ENCODE peak calls at places on chromosomes 12 and 14, in ten cellular contexts. J is AG04450; L is epithelial cell of proximal tubule; H is CD4-positive, alpha-beta T cell; K is fibroblast of pulmonary artery; F is endodermal cell; Y is HFFc6; X is bronchial epithelial cell; M is endothelial cell of umbilical vein; N is GM20000. Q is an unnamed sample.

GRCh38 chr14:32307881-32308582 is 21.1 kb upstream of the AKAP6 start:
- DNase-seq in F (no peak), Y (no peak), H (no peak), J (no peak), N (no peak), M (peak), L (no peak), X (peak), K (no peak), Q (no peak)

GRCh38 chr14:78697341-78697740 is 527.2 kb downstream of the NRXN3 start:
- DNase-seq in J (no peak), Y (peak), X (peak), H (no peak), K (peak), L (peak), M (peak), N (peak), F (no peak), Q (no peak)

GRCh38 chr14:99792551-99793212 is 531 bp upstream of the EML1 start:
- DNase-seq in X (peak), L (no peak), N (no peak), K (peak), M (peak), F (peak), J (no peak), H (no peak), Y (no peak), Q (no peak)

GRCh38 chr14:32426028-32426427 is 96.9 kb downstream of the AKAP6 start:
- DNase-seq in Y (no peak), N (no peak), L (no peak), K (no peak), F (no peak), M (no peak), X (no peak), J (no peak), H (no peak), Q (no peak)

GRCh38 chr12:132986885-132987225 is 688 bp downstream of the ZNF26 start:
- DNase-seq in Y (no peak), H (no peak), K (peak), X (peak), L (no peak), N (no peak), J (no peak), M (no peak), F (no peak), Q (no peak)

GRCh38 chr14:61404637-61405036 is 83.3 kb downstream of the PRKCH start:
- DNase-seq in K (no peak), M (no peak), L (no peak), N (no peak), F (no peak), J (no peak), H (no peak), X (no peak), Y (no peak), Q (no peak)

GRCh38 chr12:113297214-113297587 is 37.7 kb downstream of the SLC8B1 start:
- DNase-seq in Y (no peak), F (no peak), M (no peak), N (no peak), X (no peak), K (no peak), J (no peak), L (no peak), H (no peak), Q (no peak)

GRCh38 chr12:69059465-69060457 is 126.8 kb upstream of the CPM start:
- DNase-seq in H (no peak), N (no peak), K (peak), F (no peak), J (peak), L (no peak), M (peak), X (peak), Y (peak), Q (no peak)

GRCh38 chr14:59511916-59512530 is 27.7 kb downstream of the JKAMP start:
- DNase-seq in X (peak), L (no peak), M (peak), J (no peak), H (no peak), F (peak), K (no peak), N (peak), Y (no peak), Q (no peak)

GRCh38 chr12:113154351-113154973 is 4.9 kb downstream of the CFAP73 start:
- DNase-seq in X (peak), Y (no peak), M (peak), F (peak), J (no peak), H (no peak), K (peak), L (no peak), N (peak), Q (no peak)

GRCh38 chr14:88682495-88683114 is 110.1 kb downstream of the EML5 start:
- DNase-seq in F (peak), N (no peak), X (no peak), H (no peak), M (no peak), J (no peak), K (no peak), L (peak), Y (no peak), Q (no peak)

GRCh38 chr14:59277659-59278058 is 89.2 kb downstream of the DAAM1 start:
- DNase-seq in L (no peak), Y (no peak), X (no peak), J (no peak), N (no peak), F (no peak), H (no peak), M (no peak), K (no peak), Q (no peak)

GRCh38 chr14:29584992-29585391 is 342.7 kb downstream of the PRKD1 start:
- DNase-seq in N (no peak), J (peak), X (peak), M (peak), K (peak), L (peak), H (no peak), Y (peak), F (peak), Q (no peak)

GRCh38 chr14:50997712-50998111 is 53.4 kb upstream of the PYGL start:
- DNase-seq in H (no peak), N (no peak), Y (no peak), F (no peak), J (no peak), L (no peak), M (no peak), X (no peak), K (no peak), Q (no peak)

GRCh38 chr12:18612971-18613370 is 124.8 kb downstream of the PLCZ1 start:
- DNase-seq in L (no peak), Y (no peak), N (no peak), H (no peak), J (no peak), M (no peak), X (no peak), K (no peak), F (no peak), Q (no peak)

GRCh38 chr12:124758266-124759200 is 105.1 kb downstream of the SCARB1 start:
- DNase-seq in H (no peak), Y (no peak), J (no peak), M (no peak), K (no peak), F (no peak), X (no peak), N (no peak), L (no peak), Q (no peak)

GRCh38 chr14:24147761-24148428 is 597 bp downstream of the RNF31 start:
- DNase-seq in J (no peak), H (no peak), M (no peak), X (no peak), Y (no peak), N (no peak), L (no peak), F (no peak), K (no peak), Q (no peak)

GRCh38 chr12:122861586-122861970 is 26.3 kb downstream of the HIP1R start:
- DNase-seq in N (no peak), F (peak), M (no peak), K (no peak), L (no peak), J (no peak), X (no peak), H (no peak), Y (no peak), Q (no peak)

GRCh38 chr12:132538336-132539015 is 48.5 kb downstream of the FBRSL1 start:
- DNase-seq in N (no peak), Y (no peak), J (no peak), H (no peak), F (no peak), K (no peak), X (no peak), M (no peak), L (no peak), Q (no peak)

GRCh38 chr12:49370539-49370938 is 3.3 kb downstream of the SPATS2 start:
- DNase-seq in Y (no peak), K (no peak), F (peak), H (no peak), X (no peak), L (no peak), J (no peak), N (no peak), M (no peak), Q (no peak)

GRCh38 chr14:54440870-54441868 is at the start of gene CNIH1:
- DNase-seq in X (peak), M (peak), F (peak), N (peak), Y (peak), L (peak), K (peak), H (peak), J (peak), Q (peak)

GRCh38 chr12:5856692-5857091 is 88.4 kb downstream of the ANO2 start:
- DNase-seq in L (no peak), F (no peak), M (no peak), X (no peak), N (no peak), H (no peak), K (no peak), J (no peak), Y (no peak), Q (no peak)

GRCh38 chr12:6097384-6097783 is 27.1 kb downstream of the VWF start:
- DNase-seq in M (no peak), N (no peak), K (no peak), F (peak), J (peak), L (no peak), Y (peak), H (no peak), X (peak), Q (no peak)

GRCh38 chr14:24143511-24143910 is 2.1 kb upstream of the EMC9 start:
- DNase-seq in L (no peak), H (no peak), M (no peak), Y (peak), F (no peak), X (no peak), K (no peak), N (no peak), J (no peak), Q (no peak)

GRCh38 chr12:93563807-93564538 is 8.5 kb upstream of the SOCS2 start:
- DNase-seq in J (no peak), F (peak), N (peak), X (peak), M (no peak), L (peak), Y (peak), H (no peak), K (peak), Q (no peak)

GRCh38 chr14:102154121-102154520 is 14.4 kb downstream of the WDR20 start:
- DNase-seq in N (no peak), X (no peak), H (no peak), M (no peak), F (no peak), J (no peak), Y (no peak), L (no peak), K (no peak), Q (no peak)

GRCh38 chr14:92719890-92720323 is 28.5 kb downstream of the LGMN start:
- DNase-seq in J (no peak), Y (peak), X (no peak), H (no peak), N (no peak), L (no peak), K (no peak), F (no peak), M (no peak), Q (no peak)

GRCh38 chr14:87049886-87050820 is 942.8 kb downstream of the GALC start:
- DNase-seq in K (peak), X (peak), N (no peak), L (no peak), M (no peak), J (peak), H (no peak), Y (peak), F (peak), Q (no peak)

GRCh38 chr12:79508622-79509021 is 182.1 kb downstream of the PAWR start:
- DNase-seq in K (no peak), L (no peak), F (no peak), J (no peak), M (no peak), Y (no peak), H (no peak), N (no peak), X (no peak), Q (no peak)
- TF ChIP-seq CTCF in K (no peak), L (peak), F (no peak), J (no peak), M (no peak), Y (no peak), H (no peak), N (no peak), X (no peak), Q (no peak)

GRCh38 chr12:92431146-92431545 is 271.6 kb upstream of the PLEKHG7 start:
- DNase-seq in L (no peak), Y (no peak), M (no peak), K (no peak), H (no peak), X (no peak), N (no peak), F (peak), J (no peak), Q (no peak)
- TF ChIP-seq CTCF in L (no peak), Y (no peak), M (no peak), K (no peak), H (no peak), X (no peak), N (peak), F (peak), J (no peak), Q (peak)

GRCh38 chr12:60257063-60257462 is 661.2 kb downstream of the SLC16A7 start:
- DNase-seq in J (peak), N (no peak), Y (peak), M (peak), X (peak), H (no peak), K (peak), F (no peak), L (peak), Q (no peak)
- TF ChIP-seq CTCF in J (peak), N (no peak), Y (peak), M (peak), X (no peak), H (no peak), K (peak), F (peak), L (peak), Q (no peak)

GRCh38 chr12:52362118-52362726 is 5.1 kb downstream of the KRT85 start:
- DNase-seq in F (peak), K (no peak), J (no peak), N (no peak), L (no peak), X (no peak), H (no peak), Y (no peak), M (no peak), Q (peak)
- TF ChIP-seq CTCF in F (peak), K (peak), J (peak), N (no peak), L (peak), X (no peak), H (no peak), Y (peak), M (peak), Q (no peak)

Q was measured in CD14-positive monocyte.